ENCODE peak calls at places on chromosomes 16 and 17, in five cellular contexts. F, C, U, V and H are unnamed samples.

GRCh38 chr16:14061732-14062259 is 9.3 kb upstream of the MRTFB start:
- DNase-seq in F (no peak), C (no peak), U (no peak), V (no peak), H (no peak)

GRCh38 chr17:67588326-67588725 is 129.4 kb upstream of the NOL11 start:
- DNase-seq in F (no peak), C (no peak), U (no peak), V (no peak), H (no peak)

GRCh38 chr16:69465881-69466280 is 41.5 kb downstream of the CYB5B start:
- DNase-seq in F (no peak), C (no peak), U (no peak), V (no peak), H (no peak)

GRCh38 chr16:75483222-75483621 is 12.0 kb downstream of the CHST6 start:
- DNase-seq in F (no peak), C (no peak), U (no peak), V (no peak), H (no peak)

GRCh38 chr17:63635313-63635712 is 13.1 kb downstream of the MAP3K3 start:
- DNase-seq in F (no peak), C (no peak), U (no peak), V (no peak), H (no peak)

GRCh38 chr17:33981713-33982601 is 273.1 kb upstream of the CCL2 start:
- DNase-seq in F (no peak), C (no peak), U (no peak), V (no peak), H (no peak)

GRCh38 chr16:4365014-4365406 is 6.6 kb upstream of the VASN start:
- DNase-seq in F (no peak), C (no peak), U (no peak), V (no peak), H (no peak)

GRCh38 chr16:14003119-14003570 is 68.0 kb upstream of the MRTFB start:
- DNase-seq in F (peak; percentile 76), C (no peak), U (no peak), V (peak; percentile 48), H (peak; percentile 33)

GRCh38 chr16:27378871-27379580 is 22.9 kb upstream of the IL21R start:
- DNase-seq in F (no peak), C (no peak), U (no peak), V (no peak), H (no peak)

GRCh38 chr17:37700881-37701280 is 44.0 kb downstream of the HNF1B start:
- DNase-seq in F (no peak), C (no peak), U (no peak), V (no peak), H (no peak)

GRCh38 chr16:10667239-10667638 is 27.5 kb downstream of the TEKT5 start:
- DNase-seq in F (no peak), C (no peak), U (no peak), V (no peak), H (no peak)

GRCh38 chr17:44529864-44530263 is 26.7 kb upstream of the GPATCH8 start:
- DNase-seq in F (no peak), C (no peak), U (peak; percentile 40), V (no peak), H (no peak)

GRCh38 chr16:55439101-55439690 is 39.8 kb upstream of the MMP2 start:
- DNase-seq in F (no peak), C (no peak), U (no peak), V (no peak), H (no peak)

GRCh38 chr16:27431773-27432599 is 30.0 kb downstream of the IL21R start:
- DNase-seq in F (no peak), C (no peak), U (no peak), V (no peak), H (no peak)

GRCh38 chr17:82052638-82053059 is 951 bp downstream of the GPS1 start:
- DNase-seq in F (no peak), C (no peak), U (no peak), V (no peak), H (no peak)
- H3K27ac ChIP-seq in F (no peak overlapping the region), C (no peak overlapping the region), U (peak overlapping the region; percentile 91), V (peak overlapping the region; percentile 75), H (no peak overlapping the region)

GRCh38 chr17:3928394-3928793 is 12.1 kb upstream of the P2RX1 start:
- DNase-seq in F (no peak), C (no peak), U (no peak), V (no peak), H (no peak)

GRCh38 chr17:3927628-3928010 is 11.4 kb upstream of the P2RX1 start:
- DNase-seq in F (no peak), C (no peak), U (no peak), V (no peak), H (no peak)

GRCh38 chr17:3926860-3927627 is 10.8 kb upstream of the P2RX1 start:
- DNase-seq in F (no peak), C (no peak), U (no peak), V (no peak), H (no peak)

GRCh38 chr17:3929181-3929580 is 12.9 kb upstream of the P2RX1 start:
- DNase-seq in F (no peak), C (no peak), U (no peak), V (no peak), H (no peak)

GRCh38 chr17:3929764-3930163 is 13.5 kb upstream of the P2RX1 start:
- DNase-seq in F (no peak), C (no peak), U (no peak), V (no peak), H (no peak)
- H3K27ac ChIP-seq in F (no peak overlapping the region), C (peak overlapping the region; percentile 33), U (no peak overlapping the region), V (no peak overlapping the region), H (no peak overlapping the region)

GRCh38 chr16:543301-544164 is 16.0 kb downstream of the CAPN15 start:
- DNase-seq in F (no peak), C (no peak), U (no peak), V (no peak), H (no peak)
- H3K27ac ChIP-seq in F (no peak overlapping the region), C (no peak overlapping the region), U (no peak overlapping the region), V (no peak overlapping the region), H (no peak overlapping the region)

GRCh38 chr17:61442136-61442775 is 10.0 kb upstream of the TBX4 start:
- DNase-seq in F (no peak), C (no peak), U (no peak), V (no peak), H (no peak)
- H3K27ac ChIP-seq in F (no peak overlapping the region), C (no peak overlapping the region), U (no peak overlapping the region), V (no peak overlapping the region), H (no peak overlapping the region)

GRCh38 chr17:77233635-77234334 is 93.0 kb downstream of the SEC14L1 start:
- DNase-seq in F (peak; percentile 87), C (no peak), U (peak; percentile 93), V (no peak), H (no peak)
- H3K27ac ChIP-seq in F (no peak overlapping the region), C (no peak overlapping the region), U (peak overlapping the region; percentile 51), V (no peak overlapping the region), H (no peak overlapping the region)

GRCh38 chr17:42341568-42341967 is 46.7 kb downstream of the STAT3 start:
- DNase-seq in F (no peak), C (no peak), U (no peak), V (no peak), H (no peak)
- H3K27ac ChIP-seq in F (peak overlapping the region; percentile 63), C (peak overlapping the region; percentile 27), U (no peak overlapping the region), V (no peak overlapping the region), H (no peak overlapping the region)

GRCh38 chr16:79612207-79612606 is 11.7 kb upstream of the MAF start:
- DNase-seq in F (no peak), C (no peak), U (peak; percentile 64), V (no peak), H (no peak)
- H3K27ac ChIP-seq in F (no peak overlapping the region), C (no peak overlapping the region), U (peak overlapping the region; percentile 64), V (no peak overlapping the region), H (no peak overlapping the region)

DNA sequence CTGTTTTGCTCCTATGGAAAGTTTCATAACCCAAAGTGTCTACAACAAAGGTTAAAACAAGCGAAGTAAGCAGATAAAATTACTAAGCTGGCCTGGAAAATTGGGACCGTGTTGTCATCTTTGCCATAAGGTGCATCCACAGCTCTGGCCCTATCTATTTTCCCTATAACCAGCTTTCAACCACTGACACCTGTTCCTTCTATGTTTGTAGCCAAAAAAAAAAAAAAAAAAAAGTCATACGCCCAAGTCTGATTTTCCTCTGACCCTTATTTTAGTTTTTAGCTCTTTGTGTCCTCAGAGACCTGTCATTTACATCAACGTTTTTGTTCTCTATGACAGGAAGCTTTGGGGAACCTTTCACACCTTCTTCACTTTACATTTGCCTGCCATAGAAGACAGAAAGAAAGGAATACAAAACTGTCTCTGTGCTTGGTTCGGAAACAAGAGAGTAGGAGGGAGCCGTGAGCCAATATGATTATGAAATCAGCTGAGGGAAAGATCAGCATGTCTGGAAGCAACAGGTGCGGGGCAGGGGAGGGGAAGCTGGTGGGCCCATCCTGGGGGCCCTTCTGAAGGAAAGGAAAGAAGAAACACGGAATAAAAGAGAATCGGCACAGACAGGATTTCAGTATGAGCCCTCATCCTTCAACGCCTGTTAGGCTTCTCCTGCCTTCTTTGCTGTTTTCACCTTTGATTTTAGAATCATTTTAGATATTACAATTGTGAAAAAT is 8.5 kb downstream of the HS3ST3A1 start:
- DNase-seq in F (no peak), C (no peak), U (no peak), V (no peak), H (no peak)
- H3K27ac ChIP-seq in F (no peak overlapping the region), C (no peak overlapping the region), U (no peak overlapping the region), V (no peak overlapping the region), H (no peak overlapping the region)